ENCODE peak calls at places on chromosome 16, in six cellular contexts. V is GM18507; R is stimulated activated CD4-positive, alpha-beta T cell treated with anti-CD3 and anti-CD28 coated beads, Interleukin-4, amount 100 ng/mL, for 4 hours; K is anterior cingulate cortex; P is amniotic epithelial cell; I is activated B cell treated with CpG ODN at 0.5 μM for 24 hours. O is an unnamed sample.

GRCh38 chr16:28981517-28981916 is 3.3 kb upstream of the LAT start:
- DNase-seq in V (no peak), P (no peak), I (no peak), R (no peak), K (no peak), O (no peak)

GRCh38 chr16:87850009-87851006 is 19.0 kb downstream of the SLC7A5 start:
- DNase-seq in I (peak), K (peak), R (peak), P (peak), V (peak), O (peak)

GRCh38 chr16:79993810-79994209 is 393.3 kb upstream of the MAF start:
- DNase-seq in V (no peak), I (no peak), R (no peak), P (no peak), K (no peak), O (no peak)

GRCh38 chr16:69745959-69746358 is 8.8 kb downstream of the NOB1 start:
- DNase-seq in K (no peak), V (no peak), P (no peak), I (no peak), R (no peak), O (no peak)

GRCh38 chr16:30371248-30371816 is 1.0 kb upstream of the TBC1D10B start:
- DNase-seq in V (no peak), K (no peak), I (no peak), R (no peak), P (no peak), O (no peak)

GRCh38 chr16:2527071-2527783 is 4.0 kb downstream of the CEMP1 start:
- DNase-seq in R (no peak), V (no peak), P (no peak), K (no peak), I (no peak), O (no peak)

GRCh38 chr16:47887496-47887895 is 268.3 kb downstream of the ABCC12 start:
- DNase-seq in P (peak), I (no peak), K (no peak), V (no peak), R (no peak), O (no peak)

GRCh38 chr16:83404261-83404660 is 403.5 kb upstream of the HSBP1 start:
- DNase-seq in I (no peak), K (no peak), R (no peak), V (no peak), P (no peak), O (no peak)

GRCh38 chr16:15950167-15950854 is 895 bp downstream of the ABCC1 start:
- DNase-seq in V (no peak), K (no peak), P (peak), I (peak), R (peak), O (no peak)

O was measured in SJSA1.